ENCODE peak calls at places on chromosomes 7 and 10, in ten cellular contexts. One of them, this sample, is unnamed. For H3K27me3, the result is how much of the 10 kb centered on the place peaks cover.

GRCh38 chr7:128904381-128905197 is 5.9 kb downstream of the KCP start:
- DNase-seq in esophagus squamous epithelium: no peak
- DNase-seq in uterus: no peak
- DNase-seq in left ventricle myocardium inferior: no peak
- DNase-seq in H7: peak
- DNase-seq in CD8-positive, alpha-beta memory T cell: peak
- DNase-seq in adipocyte: peak
- DNase-seq in upper lobe of left lung: no peak
- DNase-seq in A673: peak
- DNase-seq in IMR-90: peak
- DNase-seq in this sample: no peak

GRCh38 chr10:86170255-86171153 is 196.1 kb downstream of the GRID1 start:
- DNase-seq in esophagus squamous epithelium: no peak
- DNase-seq in uterus: no peak
- DNase-seq in left ventricle myocardium inferior: no peak
- DNase-seq in H7: no peak
- DNase-seq in CD8-positive, alpha-beta memory T cell: no peak
- DNase-seq in adipocyte: no peak
- DNase-seq in upper lobe of left lung: no peak
- DNase-seq in A673: no peak
- DNase-seq in IMR-90: no peak
- DNase-seq in this sample: no peak

GRCh38 chr10:49615213-49615612 is 1.4 kb downstream of the CHAT start:
- DNase-seq in esophagus squamous epithelium: no peak
- DNase-seq in uterus: no peak
- DNase-seq in left ventricle myocardium inferior: no peak
- DNase-seq in H7: no peak
- DNase-seq in CD8-positive, alpha-beta memory T cell: no peak
- DNase-seq in adipocyte: no peak
- DNase-seq in upper lobe of left lung: peak
- DNase-seq in A673: no peak
- DNase-seq in IMR-90: no peak
- DNase-seq in this sample: no peak

GRCh38 chr7:70975816-70976215 is 156.1 kb upstream of the GALNT17 start:
- DNase-seq in esophagus squamous epithelium: no peak
- DNase-seq in uterus: no peak
- DNase-seq in left ventricle myocardium inferior: no peak
- DNase-seq in H7: no peak
- DNase-seq in CD8-positive, alpha-beta memory T cell: no peak
- DNase-seq in adipocyte: no peak
- DNase-seq in upper lobe of left lung: no peak
- DNase-seq in A673: no peak
- DNase-seq in IMR-90: no peak
- DNase-seq in this sample: no peak

GRCh38 chr10:16891375-16892313 is 74.4 kb upstream of the RSU1 start:
- DNase-seq in esophagus squamous epithelium: no peak
- DNase-seq in uterus: peak
- DNase-seq in left ventricle myocardium inferior: peak
- DNase-seq in H7: peak
- DNase-seq in CD8-positive, alpha-beta memory T cell: peak
- DNase-seq in adipocyte: peak
- DNase-seq in upper lobe of left lung: peak
- DNase-seq in A673: peak
- DNase-seq in IMR-90: peak
- DNase-seq in this sample: peak

GRCh38 chr7:107874605-107875446 is 16.2 kb upstream of the DLD start:
- DNase-seq in esophagus squamous epithelium: no peak
- DNase-seq in uterus: peak
- DNase-seq in left ventricle myocardium inferior: no peak
- DNase-seq in H7: peak
- DNase-seq in CD8-positive, alpha-beta memory T cell: peak
- DNase-seq in adipocyte: peak
- DNase-seq in upper lobe of left lung: peak
- DNase-seq in A673: peak
- DNase-seq in IMR-90: peak
- DNase-seq in this sample: no peak

GRCh38 chr10:124231188-124232135 is 138.1 kb upstream of the CHST15 start:
- DNase-seq in esophagus squamous epithelium: no peak
- DNase-seq in uterus: no peak
- DNase-seq in left ventricle myocardium inferior: no peak
- DNase-seq in H7: no peak
- DNase-seq in CD8-positive, alpha-beta memory T cell: peak
- DNase-seq in adipocyte: no peak
- DNase-seq in upper lobe of left lung: no peak
- DNase-seq in A673: peak
- DNase-seq in IMR-90: no peak
- DNase-seq in this sample: no peak

GRCh38 chr7:157043745-157044144 is 33.3 kb upstream of the MNX1 start:
- DNase-seq in esophagus squamous epithelium: no peak
- DNase-seq in uterus: no peak
- DNase-seq in left ventricle myocardium inferior: no peak
- DNase-seq in H7: no peak
- DNase-seq in CD8-positive, alpha-beta memory T cell: no peak
- DNase-seq in adipocyte: no peak
- DNase-seq in upper lobe of left lung: no peak
- DNase-seq in A673: no peak
- DNase-seq in IMR-90: peak
- DNase-seq in this sample: peak

GRCh38 chr10:5551531-5552375 is 27.0 kb downstream of the CALML3 start:
- DNase-seq in esophagus squamous epithelium: no peak
- DNase-seq in uterus: no peak
- DNase-seq in left ventricle myocardium inferior: peak
- DNase-seq in H7: no peak
- DNase-seq in CD8-positive, alpha-beta memory T cell: no peak
- DNase-seq in adipocyte: no peak
- DNase-seq in upper lobe of left lung: no peak
- DNase-seq in A673: no peak
- DNase-seq in IMR-90: peak
- DNase-seq in this sample: no peak

GRCh38 chr7:12970626-12971025 is 283.2 kb downstream of the ARL4A start:
- DNase-seq in esophagus squamous epithelium: no peak
- DNase-seq in uterus: no peak
- DNase-seq in left ventricle myocardium inferior: no peak
- DNase-seq in H7: no peak
- DNase-seq in CD8-positive, alpha-beta memory T cell: no peak
- DNase-seq in adipocyte: peak
- DNase-seq in upper lobe of left lung: no peak
- DNase-seq in A673: no peak
- DNase-seq in IMR-90: peak
- DNase-seq in this sample: no peak

DNA sequence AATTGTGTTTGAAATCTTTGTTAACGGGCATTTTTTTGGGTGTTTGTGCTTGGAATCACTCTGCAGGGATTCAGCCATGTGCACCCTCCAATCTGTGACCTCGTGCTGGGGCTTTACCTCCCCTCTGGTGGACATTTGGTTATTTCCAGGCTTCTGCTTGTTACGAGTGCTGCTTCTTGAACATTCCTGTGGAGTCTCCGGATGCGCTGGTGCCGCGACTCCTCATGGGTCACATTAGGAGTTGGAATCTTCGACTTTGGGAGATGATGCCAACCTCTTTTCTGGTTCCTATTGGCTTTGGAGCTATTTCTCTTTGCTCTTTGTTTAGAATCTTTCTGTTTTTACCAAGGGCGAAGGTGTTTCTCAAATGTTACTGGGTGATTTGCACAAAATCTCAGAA is 10.1 kb upstream of the DPYSL4 start:
- DNase-seq in esophagus squamous epithelium: no peak
- DNase-seq in uterus: no peak
- DNase-seq in left ventricle myocardium inferior: no peak
- DNase-seq in H7: no peak
- DNase-seq in CD8-positive, alpha-beta memory T cell: no peak
- DNase-seq in adipocyte: no peak
- DNase-seq in upper lobe of left lung: no peak
- DNase-seq in A673: no peak
- DNase-seq in IMR-90: no peak
- DNase-seq in this sample: no peak
- H3K27me3 ChIP-seq in esophagus squamous epithelium: half or more
- H3K27me3 ChIP-seq in uterus: under half
- H3K27me3 ChIP-seq in left ventricle myocardium inferior: under half
- H3K27me3 ChIP-seq in H7: under half
- H3K27me3 ChIP-seq in CD8-positive, alpha-beta memory T cell: under half
- H3K27me3 ChIP-seq in adipocyte: half or more
- H3K27me3 ChIP-seq in upper lobe of left lung: under half
- H3K27me3 ChIP-seq in A673: under half
- H3K27me3 ChIP-seq in IMR-90: under half
- H3K27me3 ChIP-seq in this sample: under half

GRCh38 chr10:88582411-88582805 is 710 bp downstream of the RNLS start:
- DNase-seq in esophagus squamous epithelium: no peak
- DNase-seq in uterus: no peak
- DNase-seq in left ventricle myocardium inferior: no peak
- DNase-seq in H7: no peak
- DNase-seq in CD8-positive, alpha-beta memory T cell: no peak
- DNase-seq in adipocyte: no peak
- DNase-seq in upper lobe of left lung: no peak
- DNase-seq in A673: no peak
- DNase-seq in IMR-90: no peak
- DNase-seq in this sample: no peak
- H3K4me3 ChIP-seq in esophagus squamous epithelium: peak
- H3K4me3 ChIP-seq in uterus: peak
- H3K4me3 ChIP-seq in left ventricle myocardium inferior: peak
- H3K4me3 ChIP-seq in H7: peak
- H3K4me3 ChIP-seq in CD8-positive, alpha-beta memory T cell: peak
- H3K4me3 ChIP-seq in adipocyte: peak
- H3K4me3 ChIP-seq in upper lobe of left lung: peak
- H3K4me3 ChIP-seq in A673: peak
- H3K4me3 ChIP-seq in IMR-90: no peak
- H3K4me3 ChIP-seq in this sample: peak

DNA sequence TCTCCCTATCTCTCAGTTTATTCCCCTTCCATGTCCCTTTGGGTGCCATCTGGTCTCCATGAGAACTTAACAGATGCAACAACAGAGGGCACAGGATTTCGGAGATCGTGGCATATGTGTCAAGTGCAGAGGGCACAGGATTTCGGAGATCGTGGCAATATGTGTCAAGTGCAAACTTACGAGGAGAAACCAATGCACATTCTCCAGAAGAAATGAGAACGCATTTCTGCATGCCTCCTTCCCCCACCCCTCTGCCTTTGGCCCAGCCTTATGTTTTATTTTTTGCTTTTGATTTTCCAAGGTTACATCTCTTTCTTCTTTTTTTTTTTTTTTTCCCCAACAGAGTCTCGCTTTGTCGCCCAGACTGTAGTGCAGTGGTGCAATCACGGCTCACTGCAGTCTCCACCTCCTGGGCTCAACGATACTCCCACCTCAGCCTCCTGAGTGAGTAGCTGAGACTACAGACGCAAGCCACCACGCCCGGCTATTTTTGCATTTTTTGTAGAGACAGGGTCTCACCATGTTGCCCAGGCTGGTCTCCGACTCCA is 580 bp upstream of the ANKRD26 start:
- DNase-seq in esophagus squamous epithelium: no peak
- DNase-seq in uterus: peak
- DNase-seq in left ventricle myocardium inferior: no peak
- DNase-seq in H7: no peak
- DNase-seq in CD8-positive, alpha-beta memory T cell: peak
- DNase-seq in adipocyte: no peak
- DNase-seq in upper lobe of left lung: no peak
- DNase-seq in A673: peak
- DNase-seq in IMR-90: no peak
- DNase-seq in this sample: no peak
- H3K27me3 ChIP-seq in esophagus squamous epithelium: under half
- H3K27me3 ChIP-seq in uterus: under half
- H3K27me3 ChIP-seq in left ventricle myocardium inferior: under half
- H3K27me3 ChIP-seq in H7: under half
- H3K27me3 ChIP-seq in CD8-positive, alpha-beta memory T cell: under half
- H3K27me3 ChIP-seq in adipocyte: under half
- H3K27me3 ChIP-seq in upper lobe of left lung: under half
- H3K27me3 ChIP-seq in A673: under half
- H3K27me3 ChIP-seq in IMR-90: under half
- H3K27me3 ChIP-seq in this sample: under half

DNA sequence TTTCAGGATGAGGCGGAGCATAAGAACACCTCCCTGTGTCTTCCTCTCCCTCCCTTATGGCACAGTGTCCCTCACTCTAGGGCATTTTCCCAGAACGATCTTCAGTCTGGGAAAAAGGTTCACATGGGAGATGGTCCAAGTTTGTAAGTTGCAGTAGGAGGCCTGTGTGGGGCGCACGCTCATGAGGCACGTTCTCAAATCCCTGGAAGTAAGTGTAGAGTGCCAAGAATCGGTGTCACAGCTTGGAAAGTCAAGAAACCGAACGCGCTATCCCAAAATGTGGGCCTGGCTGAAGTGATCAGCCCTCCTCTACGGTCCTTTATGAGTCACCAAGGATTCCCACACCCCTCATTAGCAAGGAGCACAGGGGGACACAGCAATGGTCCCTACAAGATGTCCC is 23.9 kb upstream of the SMARCD3 start:
- DNase-seq in esophagus squamous epithelium: no peak
- DNase-seq in uterus: peak
- DNase-seq in left ventricle myocardium inferior: no peak
- DNase-seq in H7: no peak
- DNase-seq in CD8-positive, alpha-beta memory T cell: no peak
- DNase-seq in adipocyte: peak
- DNase-seq in upper lobe of left lung: no peak
- DNase-seq in A673: no peak
- DNase-seq in IMR-90: no peak
- DNase-seq in this sample: no peak
- H3K4me3 ChIP-seq in esophagus squamous epithelium: no peak
- H3K4me3 ChIP-seq in uterus: no peak
- H3K4me3 ChIP-seq in left ventricle myocardium inferior: no peak
- H3K4me3 ChIP-seq in H7: no peak
- H3K4me3 ChIP-seq in CD8-positive, alpha-beta memory T cell: no peak
- H3K4me3 ChIP-seq in adipocyte: peak
- H3K4me3 ChIP-seq in upper lobe of left lung: no peak
- H3K4me3 ChIP-seq in A673: no peak
- H3K4me3 ChIP-seq in IMR-90: no peak
- H3K4me3 ChIP-seq in this sample: no peak

GRCh38 chr7:101164071-101164840 is 1.1 kb downstream of the VGF start:
- DNase-seq in esophagus squamous epithelium: no peak
- DNase-seq in uterus: no peak
- DNase-seq in left ventricle myocardium inferior: no peak
- DNase-seq in H7: peak
- DNase-seq in CD8-positive, alpha-beta memory T cell: no peak
- DNase-seq in adipocyte: peak
- DNase-seq in upper lobe of left lung: no peak
- DNase-seq in A673: peak
- DNase-seq in IMR-90: peak
- DNase-seq in this sample: no peak
- H3K27me3 ChIP-seq in esophagus squamous epithelium: half or more
- H3K27me3 ChIP-seq in uterus: under half
- H3K27me3 ChIP-seq in left ventricle myocardium inferior: half or more
- H3K27me3 ChIP-seq in H7: under half
- H3K27me3 ChIP-seq in CD8-positive, alpha-beta memory T cell: half or more
- H3K27me3 ChIP-seq in adipocyte: under half
- H3K27me3 ChIP-seq in upper lobe of left lung: under half
- H3K27me3 ChIP-seq in A673: under half
- H3K27me3 ChIP-seq in IMR-90: under half
- H3K27me3 ChIP-seq in this sample: under half

DNA sequence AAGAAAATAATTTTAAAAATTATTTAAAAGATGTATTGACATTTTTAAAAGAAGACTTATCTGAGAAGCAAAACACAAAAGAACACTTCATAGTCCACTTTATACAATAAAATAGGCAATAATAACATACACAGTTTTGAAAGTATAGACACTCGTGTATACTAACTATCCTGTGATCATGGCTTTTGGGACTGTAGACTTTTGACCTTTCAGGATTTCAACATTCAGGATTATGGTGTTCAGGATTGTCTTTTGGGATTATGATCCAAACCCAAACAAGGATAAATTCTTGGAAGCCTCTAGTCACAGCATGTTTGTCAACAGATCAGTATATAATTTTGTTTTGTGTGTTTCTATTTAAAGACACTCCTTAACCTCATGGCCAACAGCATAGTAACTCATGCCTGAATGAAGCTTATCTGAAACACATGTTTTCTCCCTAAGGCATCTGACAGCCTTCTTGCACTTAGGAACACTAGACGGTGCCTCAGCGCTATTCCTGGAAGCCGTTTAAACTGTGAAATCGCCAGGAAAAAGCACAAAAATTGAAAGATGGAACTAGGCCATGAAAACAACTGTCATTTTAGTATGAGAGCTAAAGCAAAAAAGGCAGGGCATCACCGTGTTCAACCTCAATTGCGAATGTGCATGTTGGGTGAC is 29.9 kb downstream of the GSAP start:
- DNase-seq in esophagus squamous epithelium: no peak
- DNase-seq in uterus: no peak
- DNase-seq in left ventricle myocardium inferior: no peak
- DNase-seq in H7: no peak
- DNase-seq in CD8-positive, alpha-beta memory T cell: no peak
- DNase-seq in adipocyte: peak
- DNase-seq in upper lobe of left lung: no peak
- DNase-seq in A673: no peak
- DNase-seq in IMR-90: no peak
- DNase-seq in this sample: no peak
- H3K4me3 ChIP-seq in esophagus squamous epithelium: no peak
- H3K4me3 ChIP-seq in uterus: no peak
- H3K4me3 ChIP-seq in left ventricle myocardium inferior: no peak
- H3K4me3 ChIP-seq in H7: no peak
- H3K4me3 ChIP-seq in CD8-positive, alpha-beta memory T cell: no peak
- H3K4me3 ChIP-seq in adipocyte: no peak
- H3K4me3 ChIP-seq in upper lobe of left lung: no peak
- H3K4me3 ChIP-seq in A673: no peak
- H3K4me3 ChIP-seq in IMR-90: no peak
- H3K4me3 ChIP-seq in this sample: no peak

This sample was measured in BJ.